ENCODE peak calls at places on chromosomes 7 and 10, in nine cellular contexts. W is GM12891; U is stimulated activated CD8-positive, alpha-beta memory T cell treated with anti-CD3 and anti-CD28 coated beads, Interleukin-2, amount 100 ng/mL, for 1 hour; J is NCI-H526; C is caudate nucleus; R is naive B cell; K is heart right ventricle; F is C1 segment of cervical spinal cord; L is activated T-cell treated with anti-CD3 and anti-CD28 coated beads for 48 hours. I is an unnamed sample.

GRCh38 chr10:133453516-133454203 is at the start of gene SCART1:
- DNase-seq in W (no peak), U (no peak), J (no peak), C (no peak), R (no peak), K (no peak), F (no peak), L (no peak), I (no peak)

GRCh38 chr7:46239856-46240255 is 318.8 kb upstream of the IGFBP3 start:
- DNase-seq in W (no peak), U (no peak), J (no peak), C (no peak), R (no peak), K (no peak), F (no peak), L (no peak), I (no peak)

GRCh38 chr7:16061011-16061410 is 360.3 kb downstream of the CRPPA start:
- DNase-seq in W (no peak), U (no peak), J (no peak), C (no peak), R (no peak), K (no peak), F (no peak), L (no peak), I (no peak)

GRCh38 chr10:24209946-24210491 is 1.1 kb downstream of the KIAA1217 start:
- DNase-seq in W (peak), U (no peak), J (peak), C (peak), R (no peak), K (peak), F (no peak), L (peak), I (no peak)

GRCh38 chr7:30238721-30239441 is 45.5 kb upstream of the ZNRF2 start:
- DNase-seq in W (no peak), U (no peak), J (peak), C (no peak), R (peak), K (peak), F (no peak), L (no peak), I (no peak)

GRCh38 chr7:42574693-42575084 is 337.2 kb downstream of the C7orf25 start:
- DNase-seq in W (no peak), U (no peak), J (no peak), C (no peak), R (no peak), K (no peak), F (no peak), L (no peak), I (no peak)

GRCh38 chr7:82257118-82257695 is 186.4 kb downstream of the CACNA2D1 start:
- DNase-seq in W (no peak), U (no peak), J (no peak), C (no peak), R (no peak), K (no peak), F (no peak), L (no peak), I (no peak)

GRCh38 chr10:9010093-9010492 is 955.6 kb downstream of the GATA3 start:
- DNase-seq in W (no peak), U (no peak), J (no peak), C (no peak), R (no peak), K (no peak), F (no peak), L (no peak), I (no peak)

GRCh38 chr7:159141660-159142059 is 3.0 kb downstream of the VIPR2 start:
- DNase-seq in W (no peak), U (no peak), J (no peak), C (no peak), R (no peak), K (peak), F (no peak), L (no peak), I (no peak)

GRCh38 chr7:159105845-159106614 is 38.6 kb downstream of the VIPR2 start:
- DNase-seq in W (no peak), U (no peak), J (no peak), C (no peak), R (no peak), K (no peak), F (no peak), L (no peak), I (no peak)

GRCh38 chr10:84243759-84244158 is 1.1 kb upstream of the RGR start:
- DNase-seq in W (no peak), U (no peak), J (no peak), C (no peak), R (no peak), K (no peak), F (no peak), L (no peak), I (no peak)

GRCh38 chr7:36677769-36678435 is 46.4 kb downstream of the AOAH start:
- DNase-seq in W (no peak), U (no peak), J (no peak), C (no peak), R (no peak), K (no peak), F (no peak), L (peak), I (no peak)

GRCh38 chr7:118087121-118087520 is 96.8 kb upstream of the LSM8 start:
- DNase-seq in W (no peak), U (no peak), J (no peak), C (no peak), R (no peak), K (no peak), F (no peak), L (no peak), I (no peak)

GRCh38 chr7:78413568-78413967 is 615.0 kb downstream of the PHTF2 start:
- DNase-seq in W (no peak), U (no peak), J (no peak), C (no peak), R (no peak), K (no peak), F (no peak), L (no peak), I (no peak)

GRCh38 chr10:106942035-106942662 is 222.4 kb downstream of the SORCS1 start:
- DNase-seq in W (no peak), U (no peak), J (no peak), C (no peak), R (no peak), K (no peak), F (no peak), L (no peak), I (no peak)

GRCh38 chr7:54839538-54840213 is 80.7 kb upstream of the SEC61G start:
- DNase-seq in W (no peak), U (no peak), J (peak), C (peak), R (no peak), K (peak), F (no peak), L (peak), I (peak)

GRCh38 chr10:49398000-49398861 is 2.3 kb upstream of the DRGX start:
- DNase-seq in W (peak), U (peak), J (peak), C (no peak), R (peak), K (peak), F (no peak), L (peak), I (peak)

GRCh38 chr7:26278769-26279168 is 12.9 kb upstream of the SNX10 start:
- DNase-seq in W (no peak), U (no peak), J (peak), C (no peak), R (peak), K (no peak), F (no peak), L (no peak), I (no peak)

GRCh38 chr10:59887006-59887405 is 19.4 kb downstream of the CCDC6 start:
- DNase-seq in W (no peak), U (no peak), J (no peak), C (no peak), R (no peak), K (no peak), F (no peak), L (no peak), I (no peak)

GRCh38 chr7:101586078-101586941 is 42.8 kb downstream of the MYL10 start:
- DNase-seq in W (no peak), U (no peak), J (peak), C (no peak), R (no peak), K (no peak), F (no peak), L (no peak), I (no peak)

GRCh38 chr7:13860734-13861133 is 128.7 kb downstream of the ETV1 start:
- DNase-seq in W (no peak), U (no peak), J (no peak), C (no peak), R (no peak), K (no peak), F (no peak), L (no peak), I (no peak)

GRCh38 chr7:113015038-113015645 is 71.5 kb downstream of the GPR85 start:
- DNase-seq in W (no peak), U (no peak), J (peak), C (no peak), R (no peak), K (no peak), F (no peak), L (no peak), I (no peak)

GRCh38 chr7:102079140-102080002 is 207.3 kb upstream of the SH2B2 start:
- DNase-seq in W (no peak), U (no peak), J (peak), C (no peak), R (no peak), K (no peak), F (no peak), L (no peak), I (no peak)

GRCh38 chr10:90306187-90306586 is 551.7 kb downstream of the HTR7 start:
- DNase-seq in W (no peak), U (no peak), J (peak), C (no peak), R (no peak), K (no peak), F (no peak), L (no peak), I (no peak)

GRCh38 chr10:8444630-8445029 is 390.1 kb downstream of the GATA3 start:
- DNase-seq in W (peak), U (peak), J (peak), C (no peak), R (no peak), K (no peak), F (no peak), L (no peak), I (no peak)

GRCh38 chr10:1603181-1603580 is 134.1 kb downstream of the ADARB2 start:
- DNase-seq in W (no peak), U (no peak), J (no peak), C (no peak), R (no peak), K (no peak), F (no peak), L (no peak), I (no peak)

GRCh38 chr10:69451784-69452251 is 553 bp downstream of the TSPAN15 start:
- DNase-seq in W (no peak), U (no peak), J (peak), C (no peak), R (no peak), K (peak), F (no peak), L (no peak), I (no peak)

GRCh38 chr7:157140118-157140905 is 1.6 kb downstream of the UBE3C start:
- DNase-seq in W (no peak), U (no peak), J (peak), C (no peak), R (peak), K (no peak), F (no peak), L (no peak), I (no peak)

I was measured in hypothalamus.